ENCODE peak calls at places on chromosomes 16 and 17, in nine cellular contexts. M, V, R, S, D, A, L, Y and W are unnamed samples.

GRCh38 chr16:23407436-23408125 is 45.4 kb downstream of the COG7 start:
- DNase-seq in V (no peak), D (no peak), M (no peak), S (no peak), A (no peak), Y (no peak), R (no peak), L (no peak), W (no peak)

GRCh38 chr17:5785343-5785742 is 201.0 kb upstream of the NLRP1 start:
- DNase-seq in V (no peak), D (no peak), S (no peak), R (no peak), L (peak; percentile 69), M (no peak), A (no peak), Y (no peak), W (no peak)

GRCh38 chr17:15287533-15288267 is 22.6 kb upstream of the PMP22 start:
- DNase-seq in D (no peak), L (peak; percentile 31), S (no peak), M (no peak), R (no peak), A (no peak), V (no peak), Y (no peak), W (no peak)

GRCh38 chr17:927611-928461 is 51.7 kb downstream of the NXN start:
- DNase-seq in S (no peak), D (no peak), Y (no peak), A (no peak), V (no peak), R (no peak), L (peak; percentile 90), M (no peak), W (peak; percentile 6)

GRCh38 chr16:81873843-81874752 is 95.0 kb downstream of the PLCG2 start:
- DNase-seq in M (no peak), L (peak; percentile 76), R (no peak), S (peak; percentile 75), D (peak; percentile 6), V (peak; percentile 70), Y (no peak), A (no peak), W (peak; percentile 3)

GRCh38 chr17:36127199-36127881 is 23.7 kb downstream of the CCL4 start:
- DNase-seq in S (no peak), V (no peak), A (no peak), R (no peak), D (no peak), Y (no peak), M (no peak), L (no peak), W (no peak)

GRCh38 chr17:13385481-13385907 is 216.2 kb downstream of the HS3ST3A1 start:
- DNase-seq in M (no peak), R (peak; percentile 64), Y (no peak), V (peak; percentile 7), L (no peak), A (no peak), S (no peak), D (no peak), W (no peak)

GRCh38 chr17:68398731-68399637 is 58.3 kb downstream of the WIPI1 start:
- DNase-seq in V (peak; percentile 67), R (no peak), L (peak; percentile 85), A (no peak), Y (peak; percentile 30), D (no peak), S (peak; percentile 71), M (no peak), W (peak; percentile 21)

GRCh38 chr16:30949655-30950515 is 1.0 kb downstream of the ORAI3 start:
- DNase-seq in D (no peak), L (peak; percentile 72), S (peak; percentile 66), Y (no peak), A (no peak), V (peak; percentile 56), M (no peak), R (peak; percentile 84), W (peak; percentile 40)

GRCh38 chr17:50883850-50884291 is 17.7 kb upstream of the TOB1 start:
- DNase-seq in A (no peak), M (no peak), L (no peak), Y (no peak), R (no peak), D (no peak), V (no peak), S (no peak), W (no peak)

GRCh38 chr16:74862743-74863244 is 88.2 kb upstream of the FA2H start:
- DNase-seq in D (no peak), M (no peak), L (peak; percentile 61), V (no peak), A (no peak), R (no peak), Y (peak; percentile 34), S (peak; percentile 60), W (peak; percentile 42)

GRCh38 chr17:82237746-82238561 is 9.1 kb downstream of the SLC16A3 start:
- DNase-seq in Y (no peak), L (no peak), V (peak; percentile 7), D (no peak), S (no peak), M (no peak), R (no peak), A (no peak), W (no peak)

GRCh38 chr16:71885261-71885650 is 1.3 kb upstream of the ZNF821 start:
- DNase-seq in Y (no peak), D (no peak), S (no peak), M (no peak), A (no peak), V (no peak), R (no peak), L (no peak), W (no peak)

GRCh38 chr16:31074073-31074813 is at the start of the genes ZNF646 and ZNF668:
- DNase-seq in R (peak; percentile 98), M (peak; percentile 65), Y (peak; percentile 99), V (peak; percentile 91), A (peak; percentile 99), L (peak; percentile 97), S (peak; percentile 99), D (peak; percentile 98), W (peak; percentile 100)

GRCh38 chr16:67723151-67723915 is 4.2 kb upstream of the GFOD2 start:
- DNase-seq in V (no peak), D (no peak), A (no peak), R (peak; percentile 52), Y (no peak), S (no peak), L (peak; percentile 83), M (no peak), W (no peak)

GRCh38 chr17:81422776-81423697 is 27.8 kb downstream of the BAHCC1 start:
- DNase-seq in M (no peak), L (peak; percentile 91), R (peak; percentile 39), Y (no peak), D (no peak), V (no peak), A (peak; percentile 25), S (peak; percentile 50), W (no peak)

GRCh38 chr16:80803341-80804060 is 897 bp downstream of the CDYL2 start:
- DNase-seq in Y (no peak), A (no peak), S (peak; percentile 27), D (peak; percentile 11), L (peak; percentile 45), V (peak; percentile 61), R (no peak), M (no peak), W (peak; percentile 3)

GRCh38 chr17:4710693-4711634 is 532 bp downstream of the ARRB2 start:
- DNase-seq in L (peak; percentile 30), S (no peak), M (no peak), V (no peak), A (no peak), D (peak; percentile 32), Y (no peak), R (no peak), W (no peak)

GRCh38 chr17:47847341-47848197 is 3.4 kb downstream of the SP6 start:
- DNase-seq in M (no peak), Y (no peak), V (no peak), D (no peak), R (no peak), L (no peak), A (no peak), S (peak; percentile 47), W (no peak)

GRCh38 chr17:16304832-16305231 is 48.4 kb downstream of the CENPV start:
- DNase-seq in M (no peak), S (peak; percentile 22), R (no peak), V (peak; percentile 26), D (no peak), A (no peak), Y (no peak), L (no peak), W (peak; percentile 9)

GRCh38 chr16:14026572-14026971 is 44.5 kb upstream of the MRTFB start:
- DNase-seq in S (no peak), D (no peak), V (no peak), A (no peak), L (no peak), M (no peak), R (no peak), Y (no peak), W (no peak)

GRCh38 chr17:81069084-81069645 is 34.2 kb downstream of the BAIAP2 start:
- DNase-seq in D (no peak), M (no peak), V (no peak), R (no peak), Y (no peak), S (no peak), L (no peak), A (no peak), W (no peak)

GRCh38 chr16:87784812-87785211 is 19.0 kb upstream of the KLHDC4 start:
- DNase-seq in Y (no peak), D (no peak), M (no peak), L (peak; percentile 49), R (no peak), S (no peak), A (no peak), V (no peak), W (no peak)

GRCh38 chr17:58331815-58332719 is 3.5 kb upstream of the TSPOAP1 start:
- DNase-seq in A (no peak), S (no peak), V (no peak), Y (no peak), R (no peak), M (no peak), L (no peak), D (peak; percentile 76), W (no peak)

GRCh38 chr16:14061732-14062259 is 9.3 kb upstream of the MRTFB start:
- DNase-seq in Y (no peak), A (no peak), R (no peak), V (no peak), S (no peak), D (no peak), L (no peak), M (no peak), W (no peak)

GRCh38 chr17:65163990-65164495 is 26.9 kb downstream of the RGS9 start:
- DNase-seq in M (no peak), R (peak; percentile 36), V (no peak), D (peak; percentile 19), L (peak; percentile 59), Y (no peak), A (no peak), S (no peak), W (no peak)

GRCh38 chr17:37107406-37108083 is 158.8 kb downstream of the AATF start:
- DNase-seq in R (peak; percentile 33), V (no peak), A (peak; percentile 36), Y (no peak), D (no peak), L (peak; percentile 6), M (no peak), S (no peak), W (no peak)

GRCh38 chr17:19002805-19003542 is 1.6 kb downstream of the FAM83G start:
- DNase-seq in A (no peak), V (no peak), R (no peak), M (no peak), S (no peak), L (peak; percentile 43), D (no peak), Y (no peak), W (no peak)

GRCh38 chr16:6611535-6611934 is 721.1 kb upstream of the RBFOX1 start:
- DNase-seq in D (no peak), R (no peak), A (no peak), L (no peak), Y (no peak), M (no peak), V (peak; percentile 26), S (no peak), W (no peak)

GRCh38 chr17:7213895-7214299 is 5.7 kb downstream of the DLG4 start:
- DNase-seq in Y (peak; percentile 92), L (peak; percentile 60), A (peak; percentile 70), M (peak; percentile 91), V (peak; percentile 92), R (no peak), S (peak; percentile 91), D (peak; percentile 75), W (peak; percentile 87)